ENCODE peak calls at places on chromosomes 4 and X, in ten cellular contexts. One of them, this sample, is unnamed. For H3K27me3, the result is how much of the 10 kb centered on the place peaks cover.

GRCh38 chr4:23956601-23957364 is 66.9 kb upstream of the PPARGC1A start:
- DNase-seq in Panc1: no peak
- DNase-seq in HepG2: no peak
- DNase-seq in stomach: no peak
- DNase-seq in endothelial cell of umbilical vein: no peak
- DNase-seq in SK-N-SH: no peak
- DNase-seq in spleen: no peak
- DNase-seq in transverse colon: no peak
- DNase-seq in upper lobe of left lung: no peak
- DNase-seq in suprapubic skin: no peak
- DNase-seq in this sample: peak

GRCh38 chr4:16140520-16141249 is 56.9 kb upstream of the PROM1 start:
- DNase-seq in Panc1: no peak
- DNase-seq in HepG2: peak
- DNase-seq in stomach: peak
- DNase-seq in endothelial cell of umbilical vein: peak
- DNase-seq in SK-N-SH: no peak
- DNase-seq in spleen: no peak
- DNase-seq in transverse colon: peak
- DNase-seq in upper lobe of left lung: no peak
- DNase-seq in suprapubic skin: no peak
- DNase-seq in this sample: no peak

GRCh38 chr4:105127154-105127445 is 19.6 kb upstream of the TET2 start:
- DNase-seq in Panc1: no peak
- DNase-seq in HepG2: no peak
- DNase-seq in stomach: no peak
- DNase-seq in endothelial cell of umbilical vein: no peak
- DNase-seq in SK-N-SH: no peak
- DNase-seq in spleen: no peak
- DNase-seq in transverse colon: no peak
- DNase-seq in upper lobe of left lung: no peak
- DNase-seq in suprapubic skin: no peak
- DNase-seq in this sample: no peak

GRCh38 chr4:186775867-186776266 is 52.2 kb upstream of the FAT1 start:
- DNase-seq in Panc1: no peak
- DNase-seq in HepG2: no peak
- DNase-seq in stomach: no peak
- DNase-seq in endothelial cell of umbilical vein: no peak
- DNase-seq in SK-N-SH: no peak
- DNase-seq in spleen: no peak
- DNase-seq in transverse colon: no peak
- DNase-seq in upper lobe of left lung: no peak
- DNase-seq in suprapubic skin: no peak
- DNase-seq in this sample: no peak

GRCh38 chr4:86453044-86453501 is 93.2 kb upstream of the MAPK10 start:
- DNase-seq in Panc1: no peak
- DNase-seq in HepG2: no peak
- DNase-seq in stomach: no peak
- DNase-seq in endothelial cell of umbilical vein: no peak
- DNase-seq in SK-N-SH: no peak
- DNase-seq in spleen: no peak
- DNase-seq in transverse colon: no peak
- DNase-seq in upper lobe of left lung: peak
- DNase-seq in suprapubic skin: no peak
- DNase-seq in this sample: peak

GRCh38 chr4:48262484-48262883 is 7.2 kb downstream of the TEC start:
- DNase-seq in Panc1: no peak
- DNase-seq in HepG2: no peak
- DNase-seq in stomach: no peak
- DNase-seq in endothelial cell of umbilical vein: no peak
- DNase-seq in SK-N-SH: no peak
- DNase-seq in spleen: no peak
- DNase-seq in transverse colon: no peak
- DNase-seq in upper lobe of left lung: no peak
- DNase-seq in suprapubic skin: no peak
- DNase-seq in this sample: no peak

GRCh38 chr4:105894570-105895323 is 524 bp upstream of the NPNT start:
- DNase-seq in Panc1: no peak
- DNase-seq in HepG2: no peak
- DNase-seq in stomach: no peak
- DNase-seq in endothelial cell of umbilical vein: no peak
- DNase-seq in SK-N-SH: no peak
- DNase-seq in spleen: no peak
- DNase-seq in transverse colon: peak
- DNase-seq in upper lobe of left lung: no peak
- DNase-seq in suprapubic skin: no peak
- DNase-seq in this sample: peak

GRCh38 chr4:171812377-171813194 is 618 bp upstream of the GALNTL6 start:
- DNase-seq in Panc1: no peak
- DNase-seq in HepG2: no peak
- DNase-seq in stomach: no peak
- DNase-seq in endothelial cell of umbilical vein: no peak
- DNase-seq in SK-N-SH: peak
- DNase-seq in spleen: peak
- DNase-seq in transverse colon: no peak
- DNase-seq in upper lobe of left lung: peak
- DNase-seq in suprapubic skin: no peak
- DNase-seq in this sample: no peak

GRCh38 chr4:8270418-8270771 is 841 bp downstream of the HTRA3 start:
- DNase-seq in Panc1: no peak
- DNase-seq in HepG2: no peak
- DNase-seq in stomach: no peak
- DNase-seq in endothelial cell of umbilical vein: no peak
- DNase-seq in SK-N-SH: no peak
- DNase-seq in spleen: no peak
- DNase-seq in transverse colon: no peak
- DNase-seq in upper lobe of left lung: no peak
- DNase-seq in suprapubic skin: no peak
- DNase-seq in this sample: no peak

GRCh38 chr4:8268901-8269534 is 536 bp upstream of the HTRA3 start:
- DNase-seq in Panc1: no peak
- DNase-seq in HepG2: no peak
- DNase-seq in stomach: no peak
- DNase-seq in endothelial cell of umbilical vein: no peak
- DNase-seq in SK-N-SH: no peak
- DNase-seq in spleen: no peak
- DNase-seq in transverse colon: no peak
- DNase-seq in upper lobe of left lung: no peak
- DNase-seq in suprapubic skin: no peak
- DNase-seq in this sample: no peak

GRCh38 chr4:8270912-8271815 is 1.6 kb downstream of the HTRA3 start:
- DNase-seq in Panc1: no peak
- DNase-seq in HepG2: no peak
- DNase-seq in stomach: no peak
- DNase-seq in endothelial cell of umbilical vein: no peak
- DNase-seq in SK-N-SH: no peak
- DNase-seq in spleen: no peak
- DNase-seq in transverse colon: no peak
- DNase-seq in upper lobe of left lung: no peak
- DNase-seq in suprapubic skin: no peak
- DNase-seq in this sample: no peak

GRCh38 chr4:8268211-8268610 is 1.3 kb upstream of the HTRA3 start:
- DNase-seq in Panc1: no peak
- DNase-seq in HepG2: no peak
- DNase-seq in stomach: no peak
- DNase-seq in endothelial cell of umbilical vein: no peak
- DNase-seq in SK-N-SH: no peak
- DNase-seq in spleen: no peak
- DNase-seq in transverse colon: no peak
- DNase-seq in upper lobe of left lung: no peak
- DNase-seq in suprapubic skin: no peak
- DNase-seq in this sample: no peak

GRCh38 chr4:8269535-8270417 is at the start of gene HTRA3:
- DNase-seq in Panc1: no peak
- DNase-seq in HepG2: no peak
- DNase-seq in stomach: peak
- DNase-seq in endothelial cell of umbilical vein: peak
- DNase-seq in SK-N-SH: no peak
- DNase-seq in spleen: no peak
- DNase-seq in transverse colon: peak
- DNase-seq in upper lobe of left lung: peak
- DNase-seq in suprapubic skin: no peak
- DNase-seq in this sample: no peak
- TF ChIP-seq POLR2AphosphoS5 in Panc1: no peak
- TF ChIP-seq POLR2AphosphoS5 in HepG2: no peak
- TF ChIP-seq POLR2AphosphoS5 in stomach: peak
- TF ChIP-seq POLR2AphosphoS5 in endothelial cell of umbilical vein: peak
- TF ChIP-seq POLR2AphosphoS5 in SK-N-SH: no peak
- TF ChIP-seq POLR2AphosphoS5 in spleen: no peak
- TF ChIP-seq POLR2AphosphoS5 in transverse colon: peak
- TF ChIP-seq POLR2AphosphoS5 in upper lobe of left lung: peak
- TF ChIP-seq POLR2AphosphoS5 in suprapubic skin: no peak
- TF ChIP-seq POLR2AphosphoS5 in this sample: no peak

GRCh38 chr4:135533053-135533452 is 1331.5 kb upstream of the PABPC4L start:
- DNase-seq in Panc1: no peak
- DNase-seq in HepG2: no peak
- DNase-seq in stomach: no peak
- DNase-seq in endothelial cell of umbilical vein: no peak
- DNase-seq in SK-N-SH: no peak
- DNase-seq in spleen: no peak
- DNase-seq in transverse colon: no peak
- DNase-seq in upper lobe of left lung: no peak
- DNase-seq in suprapubic skin: no peak
- DNase-seq in this sample: no peak

DNA sequence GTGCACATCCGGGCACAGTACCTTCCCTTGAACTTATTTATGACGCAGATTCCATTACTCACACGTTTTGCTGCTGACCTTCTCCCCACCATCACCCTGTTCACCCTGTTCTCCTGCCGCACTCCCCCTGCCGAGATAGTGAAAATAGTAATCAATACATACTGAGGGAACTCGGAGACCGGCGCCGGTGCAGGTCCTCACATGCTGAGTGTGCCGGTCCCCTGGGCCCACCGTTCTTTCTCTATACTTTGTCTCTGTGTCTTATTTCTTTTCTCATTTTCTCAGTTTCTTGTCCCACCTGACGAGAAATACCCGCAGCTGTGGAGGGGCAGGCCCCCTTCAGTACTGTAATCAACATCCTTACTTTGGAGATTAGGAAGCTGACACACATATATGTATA is 1337.1 kb upstream of the PABPC4L start:
- DNase-seq in Panc1: no peak
- DNase-seq in HepG2: no peak
- DNase-seq in stomach: no peak
- DNase-seq in endothelial cell of umbilical vein: no peak
- DNase-seq in SK-N-SH: no peak
- DNase-seq in spleen: peak
- DNase-seq in transverse colon: no peak
- DNase-seq in upper lobe of left lung: peak
- DNase-seq in suprapubic skin: no peak
- DNase-seq in this sample: no peak
- H3K27me3 ChIP-seq in Panc1: under half
- H3K27me3 ChIP-seq in HepG2: under half
- H3K27me3 ChIP-seq in stomach: under half
- H3K27me3 ChIP-seq in endothelial cell of umbilical vein: under half
- H3K27me3 ChIP-seq in SK-N-SH: under half
- H3K27me3 ChIP-seq in spleen: under half
- H3K27me3 ChIP-seq in transverse colon: under half
- H3K27me3 ChIP-seq in upper lobe of left lung: under half
- H3K27me3 ChIP-seq in suprapubic skin: under half
- H3K27me3 ChIP-seq in this sample: under half

GRCh38 chr4:96630839-96631238 is 790.9 kb downstream of the PDHA2 start:
- DNase-seq in Panc1: no peak
- DNase-seq in HepG2: no peak
- DNase-seq in stomach: no peak
- DNase-seq in endothelial cell of umbilical vein: no peak
- DNase-seq in SK-N-SH: no peak
- DNase-seq in spleen: no peak
- DNase-seq in transverse colon: no peak
- DNase-seq in upper lobe of left lung: no peak
- DNase-seq in suprapubic skin: no peak
- DNase-seq in this sample: no peak
- TF ChIP-seq POLR2AphosphoS5 in Panc1: no peak
- TF ChIP-seq POLR2AphosphoS5 in HepG2: no peak
- TF ChIP-seq POLR2AphosphoS5 in stomach: no peak
- TF ChIP-seq POLR2AphosphoS5 in endothelial cell of umbilical vein: no peak
- TF ChIP-seq POLR2AphosphoS5 in SK-N-SH: no peak
- TF ChIP-seq POLR2AphosphoS5 in spleen: no peak
- TF ChIP-seq POLR2AphosphoS5 in transverse colon: no peak
- TF ChIP-seq POLR2AphosphoS5 in upper lobe of left lung: no peak
- TF ChIP-seq POLR2AphosphoS5 in suprapubic skin: no peak
- TF ChIP-seq POLR2AphosphoS5 in this sample: no peak

GRCh38 chrX:68827848-68828562 is 816 bp upstream of the EFNB1 start:
- DNase-seq in Panc1: peak
- DNase-seq in HepG2: peak
- DNase-seq in stomach: peak
- DNase-seq in endothelial cell of umbilical vein: peak
- DNase-seq in SK-N-SH: peak
- DNase-seq in spleen: peak
- DNase-seq in transverse colon: peak
- DNase-seq in upper lobe of left lung: peak
- DNase-seq in suprapubic skin: peak
- DNase-seq in this sample: peak

GRCh38 chrX:68827256-68827655 is 1.6 kb upstream of the EFNB1 start:
- DNase-seq in Panc1: no peak
- DNase-seq in HepG2: no peak
- DNase-seq in stomach: no peak
- DNase-seq in endothelial cell of umbilical vein: no peak
- DNase-seq in SK-N-SH: no peak
- DNase-seq in spleen: no peak
- DNase-seq in transverse colon: no peak
- DNase-seq in upper lobe of left lung: no peak
- DNase-seq in suprapubic skin: no peak
- DNase-seq in this sample: no peak

GRCh38 chrX:68824152-68824433 is 4.7 kb upstream of the EFNB1 start:
- DNase-seq in Panc1: no peak
- DNase-seq in HepG2: no peak
- DNase-seq in stomach: no peak
- DNase-seq in endothelial cell of umbilical vein: no peak
- DNase-seq in SK-N-SH: no peak
- DNase-seq in spleen: no peak
- DNase-seq in transverse colon: no peak
- DNase-seq in upper lobe of left lung: no peak
- DNase-seq in suprapubic skin: no peak
- DNase-seq in this sample: no peak

GRCh38 chrX:68824565-68825125 is 4.2 kb upstream of the EFNB1 start:
- DNase-seq in Panc1: no peak
- DNase-seq in HepG2: no peak
- DNase-seq in stomach: no peak
- DNase-seq in endothelial cell of umbilical vein: no peak
- DNase-seq in SK-N-SH: no peak
- DNase-seq in spleen: no peak
- DNase-seq in transverse colon: no peak
- DNase-seq in upper lobe of left lung: no peak
- DNase-seq in suprapubic skin: no peak
- DNase-seq in this sample: no peak

DNA sequence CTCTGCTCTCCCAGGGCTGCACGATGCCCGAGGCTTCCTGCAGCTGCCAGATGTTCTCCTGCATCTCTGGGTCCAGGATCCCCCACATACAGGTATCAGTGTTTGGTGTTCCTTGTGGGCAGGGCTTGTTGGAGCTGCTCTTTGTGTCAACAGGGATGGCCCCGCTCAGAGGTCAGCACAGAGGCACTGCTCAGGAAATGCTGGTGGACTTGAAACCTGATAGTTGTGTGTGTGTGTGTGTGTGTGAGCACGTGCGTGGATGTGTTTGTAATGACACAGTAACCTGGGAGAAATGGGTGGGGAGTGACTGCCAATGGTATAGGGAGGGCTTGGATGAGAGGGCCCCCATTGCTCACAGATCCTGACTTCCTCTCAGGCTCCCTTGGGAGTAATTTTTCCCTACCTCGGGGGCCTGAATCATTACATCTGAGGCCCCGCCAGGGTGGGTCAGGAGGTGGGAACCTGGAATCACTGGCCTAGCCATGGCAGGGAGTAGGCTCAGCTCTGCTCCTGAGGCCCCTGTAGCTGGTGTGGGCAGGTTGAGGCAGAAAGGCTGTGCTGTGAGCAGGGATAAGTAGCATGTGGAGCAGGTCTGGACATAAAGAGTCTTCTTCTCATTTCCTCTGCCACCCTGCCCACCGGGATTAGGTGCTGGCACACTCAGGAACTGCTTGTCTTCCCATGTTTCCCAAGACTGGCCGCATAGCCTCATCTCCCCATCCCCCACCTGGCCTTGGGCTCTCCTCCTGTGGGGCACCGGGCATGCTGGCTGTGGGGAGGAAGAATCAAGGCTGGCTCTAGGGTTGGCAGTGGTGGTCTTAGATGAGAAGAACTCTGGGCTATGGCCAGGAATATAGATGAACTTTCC is 2.5 kb upstream of the EFNB1 start:
- DNase-seq in Panc1: no peak
- DNase-seq in HepG2: peak
- DNase-seq in stomach: no peak
- DNase-seq in endothelial cell of umbilical vein: no peak
- DNase-seq in SK-N-SH: no peak
- DNase-seq in spleen: no peak
- DNase-seq in transverse colon: no peak
- DNase-seq in upper lobe of left lung: no peak
- DNase-seq in suprapubic skin: no peak
- DNase-seq in this sample: no peak
- H3K27me3 ChIP-seq in Panc1: under half
- H3K27me3 ChIP-seq in HepG2: under half
- H3K27me3 ChIP-seq in stomach: under half
- H3K27me3 ChIP-seq in endothelial cell of umbilical vein: under half
- H3K27me3 ChIP-seq in SK-N-SH: under half
- H3K27me3 ChIP-seq in spleen: under half
- H3K27me3 ChIP-seq in transverse colon: under half
- H3K27me3 ChIP-seq in upper lobe of left lung: under half
- H3K27me3 ChIP-seq in suprapubic skin: under half
- H3K27me3 ChIP-seq in this sample: under half